ENCODE peak calls at places on chromosomes 11 and 22, in ten cellular contexts. O is stomach, A is body of pancreas, X is tibial nerve, R is sigmoid colon, D is Peyer's patch, P is IMR-90, H is testis, M is A549, Y is adrenal gland. G is an unnamed sample.

GRCh38 chr11:76604652-76605241 is 65.8 kb downstream of the LRRC32 start:
- DNase-seq in O (peak), A (peak), X (no peak), R (peak), D (peak), P (peak), H (peak), M (no peak), Y (peak), G (no peak)

GRCh38 chr11:124799384-124800225 is 601 bp downstream of the MSANTD2 start:
- DNase-seq in O (peak), A (peak), X (no peak), R (peak), D (peak), P (peak), H (peak), M (peak), Y (peak), G (peak)

GRCh38 chr22:40009231-40009769 is 14.5 kb downstream of the FAM83F start:
- DNase-seq in O (peak), A (no peak), X (no peak), R (no peak), D (peak), P (peak), H (no peak), M (no peak), Y (no peak), G (peak)

GRCh38 chr22:24716602-24717001 is 57.9 kb downstream of the PIWIL3 start:
- DNase-seq in O (no peak), A (no peak), X (no peak), R (no peak), D (no peak), P (no peak), H (no peak), M (no peak), Y (no peak), G (no peak)

GRCh38 chr22:39276461-39277134 is 31.8 kb upstream of the PDGFB start:
- DNase-seq in O (no peak), A (no peak), X (no peak), R (no peak), D (no peak), P (no peak), H (no peak), M (no peak), Y (no peak), G (no peak)

GRCh38 chr11:19719960-19720359 is 7.3 kb downstream of the NAV2 start:
- DNase-seq in O (no peak), A (no peak), X (no peak), R (no peak), D (no peak), P (no peak), H (no peak), M (no peak), Y (no peak), G (no peak)

GRCh38 chr11:473415-473814 is 23.3 kb downstream of the PTDSS2 start:
- DNase-seq in O (no peak), A (no peak), X (no peak), R (no peak), D (no peak), P (no peak), H (no peak), M (no peak), Y (no peak), G (no peak)

GRCh38 chr11:120859552-120860295 is 164.2 kb upstream of the TBCEL start:
- DNase-seq in O (no peak), A (no peak), X (no peak), R (no peak), D (no peak), P (no peak), H (no peak), M (no peak), Y (no peak), G (no peak)

GRCh38 chr22:48886604-48887393 is 940.9 kb downstream of the BRD1 start:
- DNase-seq in O (no peak), A (no peak), X (no peak), R (peak), D (peak), P (no peak), H (no peak), M (no peak), Y (no peak), G (no peak)

GRCh38 chr11:66607126-66607834 is 9.2 kb upstream of the RBM14 start:
- DNase-seq in O (peak), A (peak), X (peak), R (peak), D (peak), P (peak), H (peak), M (peak), Y (peak), G (peak)

GRCh38 chr22:49272546-49273125 is 555.0 kb downstream of the BRD1 start:
- DNase-seq in O (no peak), A (no peak), X (no peak), R (no peak), D (no peak), P (no peak), H (no peak), M (no peak), Y (no peak), G (no peak)

GRCh38 chr11:112212710-112213109 is 13.5 kb upstream of the PTS start:
- DNase-seq in O (no peak), A (peak), X (no peak), R (no peak), D (no peak), P (no peak), H (peak), M (no peak), Y (peak), G (no peak)

GRCh38 chr11:729492-730074 is 17.7 kb upstream of the TALDO1 start:
- DNase-seq in O (no peak), A (no peak), X (no peak), R (no peak), D (no peak), P (no peak), H (peak), M (no peak), Y (no peak), G (no peak)

GRCh38 chr11:108895579-108896480 is 231.0 kb downstream of the DDX10 start:
- DNase-seq in O (no peak), A (no peak), X (no peak), R (no peak), D (no peak), P (peak), H (no peak), M (peak), Y (no peak), G (no peak)

GRCh38 chr22:37999640-38000272 is 15.4 kb upstream of the SOX10 start:
- DNase-seq in O (no peak), A (peak), X (no peak), R (no peak), D (no peak), P (peak), H (no peak), M (no peak), Y (peak), G (peak)

GRCh38 chr11:65057526-65057925 is 827 bp downstream of the NAALADL1 start:
- DNase-seq in O (no peak), A (no peak), X (no peak), R (no peak), D (no peak), P (no peak), H (no peak), M (no peak), Y (no peak), G (no peak)

GRCh38 chr11:71946144-71946571 is 17.3 kb downstream of the RNF121 start:
- DNase-seq in O (no peak), A (no peak), X (no peak), R (no peak), D (no peak), P (peak), H (no peak), M (peak), Y (peak), G (no peak)

GRCh38 chr22:19904881-19905618 is 36.5 kb upstream of the COMT start:
- DNase-seq in O (no peak), A (no peak), X (no peak), R (no peak), D (no peak), P (no peak), H (no peak), M (no peak), Y (no peak), G (no peak)

GRCh38 chr11:120773501-120774031 is 250.3 kb upstream of the TBCEL start:
- DNase-seq in O (no peak), A (no peak), X (no peak), R (peak), D (no peak), P (no peak), H (no peak), M (no peak), Y (peak), G (no peak)

GRCh38 chr11:13669544-13670488 is 1.3 kb downstream of the FAR1 start:
- DNase-seq in O (no peak), A (no peak), X (no peak), R (no peak), D (no peak), P (no peak), H (no peak), M (no peak), Y (no peak), G (no peak)

GRCh38 chr22:38744981-38745380 is 10.8 kb downstream of the SUN2 start:
- DNase-seq in O (no peak), A (no peak), X (no peak), R (no peak), D (no peak), P (no peak), H (no peak), M (no peak), Y (no peak), G (no peak)

GRCh38 chr22:49636214-49636613 is 191.5 kb downstream of the BRD1 start:
- DNase-seq in O (no peak), A (no peak), X (no peak), R (no peak), D (no peak), P (no peak), H (no peak), M (no peak), Y (no peak), G (no peak)

GRCh38 chr11:93842461-93842860 is 8.0 kb downstream of the VSTM5 start:
- DNase-seq in O (peak), A (peak), X (no peak), R (no peak), D (peak), P (peak), H (no peak), M (peak), Y (peak), G (no peak)

GRCh38 chr11:803770-804598 is 1.0 kb downstream of the PIDD1 start:
- DNase-seq in O (no peak), A (no peak), X (no peak), R (no peak), D (no peak), P (no peak), H (no peak), M (no peak), Y (no peak), G (no peak)

GRCh38 chr11:44911031-44911814 is 39.5 kb downstream of the TP53I11 start:
- DNase-seq in O (peak), A (peak), X (peak), R (peak), D (peak), P (peak), H (peak), M (peak), Y (peak), G (peak)

GRCh38 chr11:36165638-36166389 is 123.4 kb downstream of the COMMD9 start:
- DNase-seq in O (no peak), A (no peak), X (no peak), R (no peak), D (no peak), P (peak), H (no peak), M (no peak), Y (no peak), G (no peak)

GRCh38 chr11:120066738-120067303 is 71.1 kb downstream of the TRIM29 start:
- DNase-seq in O (no peak), A (no peak), X (no peak), R (no peak), D (no peak), P (no peak), H (no peak), M (no peak), Y (no peak), G (no peak)

GRCh38 chr11:123653405-123653996 is 923 bp downstream of the SCN3B start:
- DNase-seq in O (no peak), A (no peak), X (no peak), R (no peak), D (no peak), P (no peak), H (no peak), M (peak), Y (no peak), G (no peak)

GRCh38 chr11:35553831-35554230 is 28.4 kb upstream of the PAMR1 start:
- DNase-seq in O (no peak), A (peak), X (no peak), R (no peak), D (no peak), P (peak), H (no peak), M (peak), Y (no peak), G (no peak)

GRCh38 chr11:20647976-20648565 is 21.3 kb upstream of the NELL1 start:
- DNase-seq in O (peak), A (peak), X (peak), R (no peak), D (no peak), P (peak), H (peak), M (peak), Y (peak), G (peak)

GRCh38 chr22:37228106-37229011 is 15.7 kb downstream of the RAC2 start:
- DNase-seq in O (no peak), A (peak), X (no peak), R (no peak), D (no peak), P (peak), H (no peak), M (no peak), Y (no peak), G (no peak)

GRCh38 chr22:31097941-31098632 is 9.3 kb downstream of the SELENOM start:
- DNase-seq in O (no peak), A (no peak), X (no peak), R (no peak), D (no peak), P (no peak), H (no peak), M (no peak), Y (no peak), G (no peak)

GRCh38 chr11:12921580-12922157 is 87.4 kb upstream of the RASSF10 start:
- DNase-seq in O (no peak), A (no peak), X (no peak), R (no peak), D (no peak), P (no peak), H (no peak), M (no peak), Y (no peak), G (no peak)

GRCh38 chr11:65569164-65569972 is 909 bp upstream of the ZNRD2 start:
- DNase-seq in O (no peak), A (no peak), X (no peak), R (no peak), D (no peak), P (no peak), H (no peak), M (no peak), Y (no peak), G (no peak)

GRCh38 chr11:94897330-94897768 is 76.0 kb downstream of the CWC15 start:
- DNase-seq in O (peak), A (peak), X (peak), R (peak), D (no peak), P (peak), H (peak), M (peak), Y (peak), G (peak)

GRCh38 chr11:96127596-96127959 is 203.7 kb upstream of the MTMR2 start:
- DNase-seq in O (no peak), A (no peak), X (no peak), R (no peak), D (no peak), P (no peak), H (no peak), M (no peak), Y (no peak), G (no peak)

GRCh38 chr22:19505735-19506126 is 18.5 kb downstream of the CLDN5 start:
- DNase-seq in O (no peak), A (no peak), X (no peak), R (no peak), D (no peak), P (no peak), H (no peak), M (no peak), Y (no peak), G (no peak)

GRCh38 chr11:10473371-10473770 is 18.3 kb downstream of the AMPD3 start:
- DNase-seq in O (no peak), A (no peak), X (no peak), R (no peak), D (no peak), P (no peak), H (no peak), M (no peak), Y (no peak), G (no peak)

GRCh38 chr11:122230387-122230760 is 114.4 kb upstream of the BLID start:
- DNase-seq in O (no peak), A (no peak), X (no peak), R (no peak), D (no peak), P (peak), H (no peak), M (no peak), Y (no peak), G (no peak)

GRCh38 chr11:114090225-114090624 is 30.7 kb downstream of the ZBTB16 start:
- DNase-seq in O (no peak), A (no peak), X (no peak), R (peak), D (no peak), P (no peak), H (no peak), M (no peak), Y (no peak), G (no peak)
- H3K27ac ChIP-seq in O (no peak), A (peak), X (peak), R (peak), D (no peak), P (no peak), H (no peak), M (no peak), Y (peak), G (peak)

GRCh38 chr11:3989891-3990290 is 104.7 kb upstream of the RRM1 start:
- DNase-seq in O (no peak), A (no peak), X (no peak), R (no peak), D (no peak), P (no peak), H (no peak), M (no peak), Y (no peak), G (no peak)
- TF ChIP-seq POLR2A in O (no peak), A (no peak), X (no peak), R (no peak), D (no peak), P (no peak), H (no peak), M (no peak), Y (no peak), G (no peak)

GRCh38 chr11:30392221-30392784 is 69.4 kb downstream of the ARL14EP start:
- DNase-seq in O (no peak), A (peak), X (no peak), R (no peak), D (no peak), P (no peak), H (peak), M (no peak), Y (peak), G (no peak)
- H3K27ac ChIP-seq in O (no peak), A (no peak), X (no peak), R (no peak), D (no peak), P (no peak), H (peak), M (no peak), Y (no peak), G (peak)

DNA sequence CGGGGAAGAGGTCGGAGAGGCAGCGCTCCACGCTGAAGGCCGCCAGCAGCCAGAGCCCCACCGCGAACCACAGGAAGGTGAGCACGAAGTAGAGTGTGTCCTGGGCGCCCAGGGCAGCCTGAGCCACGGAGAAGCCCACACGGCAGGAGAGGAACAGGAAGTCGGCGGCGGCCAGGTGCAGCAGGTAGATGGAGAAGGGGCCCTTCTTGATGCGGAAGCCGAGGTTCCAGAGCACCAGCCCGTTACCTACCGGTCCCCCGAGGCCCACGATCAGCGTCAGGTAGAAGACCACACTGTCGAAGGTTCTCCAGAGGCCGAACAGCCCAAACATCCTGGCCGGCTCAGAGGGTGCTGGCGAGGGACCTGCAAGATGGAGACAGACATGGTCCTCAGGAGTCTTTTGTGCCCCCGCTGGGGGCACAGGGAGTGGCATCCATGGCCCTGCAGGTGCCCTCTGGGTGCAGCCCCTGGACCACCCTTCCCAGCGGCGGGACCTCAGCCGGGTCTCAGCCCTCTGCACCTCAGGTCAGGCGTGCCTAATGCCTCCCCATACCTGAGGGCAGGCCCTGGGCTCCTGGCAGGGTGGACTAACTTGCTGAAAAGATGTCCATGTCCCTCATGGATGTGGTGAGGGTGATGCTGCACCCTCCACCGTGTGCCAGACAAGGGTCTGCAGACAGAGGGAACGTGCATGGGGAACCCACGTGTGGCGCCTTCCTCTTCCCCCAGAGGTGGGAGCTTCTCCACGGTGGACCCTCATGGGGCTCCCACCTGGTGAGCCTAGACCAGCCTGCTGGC is at the start of gene MRGPRG:
- DNase-seq in O (peak), A (no peak), X (no peak), R (peak), D (peak), P (no peak), H (peak), M (no peak), Y (peak), G (no peak)
- TF ChIP-seq POLR2A in O (no peak), A (no peak), X (no peak), R (no peak), D (no peak), P (no peak), H (no peak), M (no peak), Y (no peak), G (no peak)

GRCh38 chr11:1864216-1864615 is 11.3 kb downstream of the LSP1 start:
- DNase-seq in O (no peak), A (no peak), X (no peak), R (no peak), D (no peak), P (no peak), H (no peak), M (no peak), Y (no peak), G (no peak)
- H3K27ac ChIP-seq in O (peak), A (peak), X (peak), R (peak), D (peak), P (peak), H (peak), M (peak), Y (peak), G (peak)

DNA sequence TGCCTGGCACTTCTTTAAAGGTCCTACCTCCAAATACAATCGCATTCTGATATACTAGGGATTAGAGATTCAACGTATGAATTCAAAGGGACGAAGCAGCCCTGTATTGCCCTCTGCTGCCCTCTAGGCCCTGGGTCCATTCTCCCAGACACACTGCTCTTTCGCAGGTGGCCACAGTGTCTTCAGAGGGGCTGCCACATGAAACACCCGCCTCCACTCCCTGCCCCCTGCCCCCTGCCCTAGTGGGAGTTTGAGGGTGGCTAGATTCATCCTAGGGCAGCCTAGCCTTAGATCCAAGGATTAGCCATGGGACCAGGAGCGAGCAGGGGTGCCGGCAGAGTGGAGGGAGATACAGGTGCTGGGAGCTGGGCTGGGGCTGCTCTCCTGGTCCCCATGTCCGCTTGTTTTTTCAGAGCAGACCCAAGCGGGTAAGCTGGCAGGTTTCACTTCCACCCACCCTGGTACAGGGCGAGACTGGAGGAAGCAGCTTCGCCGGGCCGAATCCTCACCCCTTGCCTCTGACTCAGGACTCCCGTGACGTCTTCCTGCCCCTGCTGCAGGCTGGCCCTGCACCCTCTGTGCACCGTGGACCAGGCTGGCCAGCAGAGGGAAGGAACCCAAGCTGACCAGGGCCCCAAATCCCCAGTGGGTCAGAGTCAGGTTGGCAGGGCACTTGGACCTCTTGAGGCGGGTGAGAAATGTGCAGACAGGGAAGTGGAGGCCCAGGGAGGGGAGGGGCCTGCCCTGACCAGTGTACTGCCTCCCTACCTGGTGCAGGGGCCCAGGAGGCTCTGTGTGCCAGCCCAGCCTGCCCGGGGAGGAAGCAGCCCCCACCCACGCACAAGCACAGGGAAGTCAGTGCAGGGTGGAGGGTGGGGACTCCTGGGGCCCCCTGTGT is 28.4 kb upstream of the HMOX1 start:
- DNase-seq in O (peak), A (peak), X (peak), R (peak), D (no peak), P (no peak), H (peak), M (peak), Y (peak), G (no peak)
- TF ChIP-seq POLR2A in O (no peak), A (peak), X (peak), R (no peak), D (no peak), P (no peak), H (no peak), M (no peak), Y (peak), G (peak)